ENCODE peak calls at places on chromosomes 16 and 17, in nine cellular contexts. G is germinal center; Y is GM19239; F is activated naive CD4-positive, alpha-beta T cell treated with Interleukin-2 at 50 U/mL for 16 hours; I is NCI-H2029; Q is stimulated activated CD8-positive, alpha-beta memory T cell treated with anti-CD3 and anti-CD28 coated beads, Interleukin-12 subunit alpha, Interleukin-12 subunit beta, amount 100 ng/mL, for 4 hours; K is ELF-1; E is right lobe of liver; O is epithelial cell of esophagus. W is an unnamed sample.
A peak's percentile ranks its signal among the peaks of the same experiment; 100 is the strongest.

GRCh38 chr16:77289331-77289809 is 90.2 kb downstream of the SYCE1L start:
- DNase-seq in G (no peak), Y (no peak), F (no peak), I (no peak), Q (no peak), K (peak; percentile 82), E (no peak), O (peak; percentile 52), W (no peak)

GRCh38 chr16:50602531-50603205 is 54.5 kb downstream of the NKD1 start:
- DNase-seq in G (no peak), Y (no peak), F (peak; percentile 28), I (peak; percentile 32), Q (no peak), K (no peak), E (no peak), O (peak; percentile 67), W (no peak)

GRCh38 chr17:29722411-29723198 is 99.9 kb upstream of the CORO6 start:
- DNase-seq in G (peak; percentile 86), Y (peak; percentile 45), F (peak; percentile 10), I (no peak), Q (peak; percentile 13), K (no peak), E (no peak), O (peak; percentile 51), W (peak; percentile 87)

GRCh38 chr16:85982563-85982939 is 83.6 kb downstream of the IRF8 start:
- DNase-seq in G (no peak), Y (no peak), F (no peak), I (no peak), Q (no peak), K (no peak), E (peak; percentile 64), O (no peak), W (no peak)

GRCh38 chr17:14225153-14226004 is 11.3 kb downstream of the CDRT15 start:
- DNase-seq in G (no peak), Y (no peak), F (no peak), I (no peak), Q (no peak), K (no peak), E (no peak), O (no peak), W (no peak)

GRCh38 chr17:8060274-8060673 is 21.4 kb downstream of the ALOX15B start:
- DNase-seq in G (peak; percentile 70), Y (peak; percentile 60), F (peak; percentile 55), I (peak; percentile 16), Q (no peak), K (peak; percentile 71), E (no peak), O (peak; percentile 73), W (peak; percentile 83)

GRCh38 chr17:73585583-73585982 is 58.7 kb downstream of the SDK2 start:
- DNase-seq in G (no peak), Y (no peak), F (no peak), I (no peak), Q (no peak), K (peak; percentile 23), E (no peak), O (no peak), W (no peak)

GRCh38 chr17:73027130-73027741 is 65.3 kb downstream of the SLC39A11 start:
- DNase-seq in G (no peak), Y (no peak), F (no peak), I (no peak), Q (no peak), K (no peak), E (no peak), O (no peak), W (no peak)

GRCh38 chr17:36697907-36698526 is 96.6 kb downstream of the MRM1 start:
- DNase-seq in G (no peak), Y (no peak), F (no peak), I (no peak), Q (no peak), K (peak; percentile 52), E (no peak), O (no peak), W (peak; percentile 12)

GRCh38 chr16:71428883-71429282 is 13.0 kb downstream of the TLE7 start:
- DNase-seq in G (no peak), Y (no peak), F (no peak), I (no peak), Q (no peak), K (no peak), E (no peak), O (no peak), W (no peak)

GRCh38 chr16:1379863-1380174 is 28.1 kb downstream of the GNPTG start:
- DNase-seq in G (no peak), Y (no peak), F (no peak), I (peak; percentile 46), Q (no peak), K (peak; percentile 73), E (no peak), O (no peak), W (no peak)

GRCh38 chr16:49575352-49576172 is 202.0 kb downstream of the C16orf78 start:
- DNase-seq in G (peak; percentile 84), Y (peak; percentile 61), F (no peak), I (no peak), Q (no peak), K (peak; percentile 47), E (peak; percentile 42), O (no peak), W (no peak)

GRCh38 chr16:52561910-52562741 is 15.2 kb upstream of the TOX3 start:
- DNase-seq in G (no peak), Y (no peak), F (no peak), I (peak; percentile 78), Q (no peak), K (no peak), E (peak; percentile 55), O (no peak), W (no peak)

GRCh38 chr17:76384222-76384986 is at the start of gene SPHK1:
- DNase-seq in G (peak; percentile 87), Y (peak; percentile 90), F (peak; percentile 71), I (no peak), Q (peak; percentile 60), K (peak; percentile 71), E (peak; percentile 84), O (peak; percentile 88), W (peak; percentile 74)

GRCh38 chr16:67199808-67200198 is 872 bp downstream of the ELMO3 start:
- DNase-seq in G (no peak), Y (no peak), F (no peak), I (no peak), Q (no peak), K (no peak), E (no peak), O (no peak), W (no peak)

GRCh38 chr16:619476-620100 is 11.2 kb upstream of the WFIKKN1 start:
- DNase-seq in G (no peak), Y (no peak), F (no peak), I (no peak), Q (no peak), K (no peak), E (no peak), O (no peak), W (no peak)

GRCh38 chr17:56593073-56593740 is at the start of gene NOG:
- DNase-seq in G (peak; percentile 36), Y (peak; percentile 17), F (peak; percentile 13), I (no peak), Q (peak; percentile 3), K (no peak), E (peak; percentile 37), O (peak; percentile 49), W (peak; percentile 77)

GRCh38 chr17:32100971-32101631 is 41.2 kb upstream of the RHOT1 start:
- DNase-seq in G (no peak), Y (no peak), F (no peak), I (peak; percentile 85), Q (no peak), K (no peak), E (peak; percentile 51), O (no peak), W (no peak)

GRCh38 chr16:85320677-85321385 is 208.6 kb upstream of the CIBAR2 start:
- DNase-seq in G (no peak), Y (no peak), F (no peak), I (no peak), Q (no peak), K (no peak), E (no peak), O (no peak), W (no peak)

GRCh38 chr16:66539628-66540469 is 10.1 kb downstream of the TK2 start:
- DNase-seq in G (no peak), Y (no peak), F (no peak), I (peak; percentile 24), Q (no peak), K (no peak), E (no peak), O (peak; percentile 39), W (no peak)

GRCh38 chr17:43328650-43329049 is 70.1 kb upstream of the ARL4D start:
- DNase-seq in G (no peak), Y (no peak), F (no peak), I (no peak), Q (no peak), K (no peak), E (no peak), O (peak; percentile 53), W (no peak)

GRCh38 chr16:75821117-75821516 is 94.8 kb upstream of the CPHXL start:
- DNase-seq in G (no peak), Y (no peak), F (no peak), I (no peak), Q (no peak), K (peak; percentile 27), E (no peak), O (no peak), W (no peak)

GRCh38 chr17:75531724-75532090 is 6.2 kb downstream of the LLGL2 start:
- DNase-seq in G (no peak), Y (no peak), F (no peak), I (no peak), Q (no peak), K (no peak), E (no peak), O (peak; percentile 79), W (no peak)

GRCh38 chr17:74987909-74988711 is 678 bp downstream of the CDR2L start:
- DNase-seq in G (no peak), Y (no peak), F (peak; percentile 12), I (no peak), Q (no peak), K (peak; percentile 60), E (peak; percentile 82), O (peak; percentile 66), W (peak; percentile 63)

GRCh38 chr17:83131268-83132011 is 52.0 kb downstream of the METRNL start:
- DNase-seq in G (no peak), Y (no peak), F (no peak), I (no peak), Q (no peak), K (no peak), E (no peak), O (no peak), W (no peak)

GRCh38 chr16:87956169-87956770 is 5.0 kb downstream of the BANP start:
- DNase-seq in G (peak; percentile 64), Y (peak; percentile 52), F (peak; percentile 76), I (no peak), Q (peak; percentile 55), K (peak; percentile 57), E (no peak), O (peak; percentile 34), W (no peak)

GRCh38 chr16:28304214-28304613 is 11.9 kb downstream of the SBK1 start:
- DNase-seq in G (no peak), Y (no peak), F (no peak), I (no peak), Q (no peak), K (peak; percentile 71), E (peak; percentile 38), O (peak; percentile 52), W (peak; percentile 46)

GRCh38 chr16:66107661-66108060 is 258.8 kb upstream of the CDH5 start:
- DNase-seq in G (no peak), Y (no peak), F (no peak), I (no peak), Q (no peak), K (no peak), E (no peak), O (peak; percentile 53), W (no peak)

GRCh38 chr17:38330941-38331411 is 12.8 kb downstream of the GPR179 start:
- DNase-seq in G (no peak), Y (no peak), F (no peak), I (no peak), Q (no peak), K (no peak), E (no peak), O (no peak), W (no peak)

GRCh38 chr16:71441348-71441781 is 489 bp downstream of the TLE7 start:
- DNase-seq in G (peak; percentile 26), Y (no peak), F (peak; percentile 17), I (no peak), Q (no peak), K (peak; percentile 73), E (no peak), O (no peak), W (peak; percentile 10)

GRCh38 chr17:50514936-50515702 is 6.9 kb downstream of the MYCBPAP start:
- DNase-seq in G (no peak), Y (no peak), F (no peak), I (no peak), Q (no peak), K (no peak), E (peak; percentile 74), O (peak; percentile 38), W (no peak)

W was measured in A673.